ENCODE peak calls at places on chromosomes 2 and 18, in four cellular contexts. C is GM12878, A is H1, X is HepG2. Z is an unnamed sample. For H3K9me3, the result is how much of the 10 kb centered on the place peaks cover.

GRCh38 chr2:217222511-217222910 is 362.6 kb upstream of the TNP1 start:
- DNase-seq in C (peak), A (no peak), X (no peak), Z (no peak)

GRCh38 chr2:183665403-183665802 is 541.2 kb downstream of the NUP35 start:
- DNase-seq in C (no peak), A (no peak), X (no peak), Z (no peak)

GRCh38 chr18:32460046-32460785 is 10.5 kb downstream of the GAREM1 start:
- DNase-seq in C (no peak), A (no peak), X (no peak), Z (no peak)

GRCh38 chr2:127146820-127147502 is 40.0 kb upstream of the BIN1 start:
- DNase-seq in C (no peak), A (no peak), X (no peak), Z (no peak)

GRCh38 chr2:72942881-72943418 is 25.6 kb downstream of the EMX1 start:
- DNase-seq in C (no peak), A (no peak), X (no peak), Z (no peak)

GRCh38 chr2:37573818-37574388 is 97.5 kb downstream of the CDC42EP3 start:
- DNase-seq in C (peak), A (no peak), X (no peak), Z (no peak)

GRCh38 chr2:17857016-17857415 is 21.5 kb upstream of the KCNS3 start:
- DNase-seq in C (no peak), A (no peak), X (no peak), Z (no peak)

GRCh38 chr2:200944467-200945394 is 18.7 kb downstream of the ORC2 start:
- DNase-seq in C (no peak), A (no peak), X (peak), Z (no peak)

GRCh38 chr2:103804013-103804412 is 1042.2 kb downstream of the TMEM182 start:
- DNase-seq in C (no peak), A (no peak), X (no peak), Z (no peak)
- TF ChIP-seq SUZ12 in C (no peak), A (no peak), X (no peak), Z (no peak)

DNA sequence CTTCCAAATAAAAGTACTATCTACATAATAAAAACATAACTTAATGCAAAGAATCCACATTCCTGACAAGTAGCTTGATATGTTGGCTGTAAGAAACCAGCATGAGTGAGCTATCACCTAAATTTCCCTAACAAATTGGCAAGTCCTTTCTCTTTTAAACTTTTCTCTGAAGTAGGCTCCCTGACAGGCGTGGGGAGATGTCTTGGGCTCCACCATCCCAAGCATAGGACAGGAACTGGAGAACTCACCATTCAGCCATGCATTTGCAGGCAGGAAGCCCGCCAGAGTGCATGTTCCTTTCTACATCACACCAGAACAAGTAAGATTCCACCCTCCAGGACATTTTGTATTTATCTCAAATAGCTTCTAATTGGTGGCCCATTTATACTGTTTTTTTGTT is 921.9 kb upstream of the CELF4 start:
- DNase-seq in C (no peak), A (no peak), X (no peak), Z (no peak)
- H3K9me3 ChIP-seq in C (under half), A (under half), X (under half), Z (under half)

DNA sequence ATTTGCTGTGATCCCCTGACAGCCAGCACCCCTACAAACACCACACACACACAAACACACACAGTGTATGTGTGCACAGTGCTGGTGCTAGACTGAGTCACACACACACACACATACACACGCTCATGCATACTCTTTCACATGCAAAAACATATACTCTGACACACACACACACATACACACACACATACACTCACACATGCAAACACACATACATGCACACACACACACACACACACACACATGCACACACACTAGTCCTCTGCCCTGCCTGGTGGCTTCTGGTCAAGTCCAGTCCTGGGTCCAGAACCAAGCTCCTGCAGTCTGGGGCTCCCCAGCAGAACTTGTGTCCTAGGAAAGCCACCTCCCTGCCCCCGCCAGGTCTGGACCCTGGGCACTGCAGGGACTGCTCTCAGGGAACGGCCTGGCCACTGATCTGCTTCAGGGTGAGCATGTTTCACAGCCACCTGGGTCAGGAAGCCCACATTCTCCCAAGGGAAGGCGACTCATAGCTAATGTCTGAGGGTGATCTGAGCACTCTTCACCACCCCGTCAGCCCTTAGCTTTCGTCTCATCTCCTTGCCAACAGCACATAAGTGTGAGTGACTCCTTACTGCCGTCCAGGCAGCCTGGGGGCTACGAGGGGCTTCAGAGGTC is 88.2 kb downstream of the MCFD2 start:
- DNase-seq in C (no peak), A (no peak), X (no peak), Z (no peak)
- TF ChIP-seq SUZ12 in C (no peak), A (no peak), X (no peak), Z (no peak)

DNA sequence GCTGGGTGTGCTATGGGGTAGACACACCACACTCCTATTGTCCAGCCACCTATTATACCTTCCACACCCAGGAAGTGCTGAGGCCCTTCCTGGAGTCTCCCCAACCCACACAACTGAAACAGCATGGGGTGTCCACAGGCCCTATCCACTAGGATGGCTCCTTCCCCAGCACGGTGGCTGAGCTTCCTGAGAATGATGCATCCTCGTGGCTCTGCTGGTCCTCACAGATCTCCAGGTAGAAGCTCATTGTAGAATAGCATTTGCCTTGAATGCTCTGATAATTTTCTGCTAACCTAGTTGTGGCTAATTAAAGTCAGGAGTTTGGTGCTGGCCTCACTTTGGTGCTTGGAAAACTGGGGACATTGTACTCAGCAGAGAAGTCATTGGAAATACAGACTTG is 182.6 kb downstream of the ANKRD30B start:
- DNase-seq in C (no peak), A (no peak), X (no peak), Z (no peak)
- H3K9me3 ChIP-seq in C (under half), A (half or more), X (under half), Z (under half)

GRCh38 chr2:204795156-204795555 is 249.9 kb downstream of the PARD3B start:
- DNase-seq in C (no peak), A (no peak), X (no peak), Z (no peak)
- TF ChIP-seq SUZ12 in C (no peak), A (no peak), X (no peak), Z (no peak)

Z was measured in NT2/D1.